ENCODE peak calls at places on chromosomes 16 and 17, in ten cellular contexts. One of them, this sample, is unnamed.

GRCh38 chr17:66432996-66433556 is 130.7 kb downstream of the PRKCA start:
- DNase-seq in body of pancreas: no peak
- DNase-seq in Peyer's patch: no peak
- DNase-seq in ovary: no peak
- DNase-seq in esophagus muscularis mucosa: no peak
- DNase-seq in tibial nerve: no peak
- DNase-seq in GM12891: no peak
- DNase-seq in H54: no peak
- DNase-seq in heart left ventricle: no peak
- DNase-seq in gastrocnemius medialis: no peak
- DNase-seq in this sample: no peak

GRCh38 chr17:56597495-56597990 is 4.0 kb downstream of the NOG start:
- DNase-seq in body of pancreas: peak
- DNase-seq in Peyer's patch: no peak
- DNase-seq in ovary: peak
- DNase-seq in esophagus muscularis mucosa: no peak
- DNase-seq in tibial nerve: no peak
- DNase-seq in GM12891: no peak
- DNase-seq in H54: no peak
- DNase-seq in heart left ventricle: no peak
- DNase-seq in gastrocnemius medialis: no peak
- DNase-seq in this sample: no peak

GRCh38 chr17:69269174-69269998 is 40.8 kb upstream of the ABCA10 start:
- DNase-seq in body of pancreas: no peak
- DNase-seq in Peyer's patch: no peak
- DNase-seq in ovary: no peak
- DNase-seq in esophagus muscularis mucosa: no peak
- DNase-seq in tibial nerve: no peak
- DNase-seq in GM12891: no peak
- DNase-seq in H54: no peak
- DNase-seq in heart left ventricle: no peak
- DNase-seq in gastrocnemius medialis: peak
- DNase-seq in this sample: no peak

GRCh38 chr16:57590654-57591085 is 37.8 kb upstream of the ADGRG1 start:
- DNase-seq in body of pancreas: no peak
- DNase-seq in Peyer's patch: no peak
- DNase-seq in ovary: no peak
- DNase-seq in esophagus muscularis mucosa: no peak
- DNase-seq in tibial nerve: no peak
- DNase-seq in GM12891: no peak
- DNase-seq in H54: peak
- DNase-seq in heart left ventricle: no peak
- DNase-seq in gastrocnemius medialis: no peak
- DNase-seq in this sample: no peak

GRCh38 chr16:75494696-75495601 is at the start of gene CHST6:
- DNase-seq in body of pancreas: peak
- DNase-seq in Peyer's patch: no peak
- DNase-seq in ovary: no peak
- DNase-seq in esophagus muscularis mucosa: no peak
- DNase-seq in tibial nerve: no peak
- DNase-seq in GM12891: peak
- DNase-seq in H54: no peak
- DNase-seq in heart left ventricle: peak
- DNase-seq in gastrocnemius medialis: no peak
- DNase-seq in this sample: no peak

GRCh38 chr17:39628655-39629493 is 2.1 kb downstream of the PPP1R1B start:
- DNase-seq in body of pancreas: peak
- DNase-seq in Peyer's patch: no peak
- DNase-seq in ovary: no peak
- DNase-seq in esophagus muscularis mucosa: no peak
- DNase-seq in tibial nerve: no peak
- DNase-seq in GM12891: no peak
- DNase-seq in H54: no peak
- DNase-seq in heart left ventricle: no peak
- DNase-seq in gastrocnemius medialis: no peak
- DNase-seq in this sample: no peak

GRCh38 chr16:87740441-87740840 is 25.3 kb downstream of the KLHDC4 start:
- DNase-seq in body of pancreas: no peak
- DNase-seq in Peyer's patch: no peak
- DNase-seq in ovary: peak
- DNase-seq in esophagus muscularis mucosa: no peak
- DNase-seq in tibial nerve: no peak
- DNase-seq in GM12891: no peak
- DNase-seq in H54: no peak
- DNase-seq in heart left ventricle: no peak
- DNase-seq in gastrocnemius medialis: no peak
- DNase-seq in this sample: no peak

GRCh38 chr17:8922451-8922850 is 43.1 kb downstream of the PIK3R5 start:
- DNase-seq in body of pancreas: no peak
- DNase-seq in Peyer's patch: no peak
- DNase-seq in ovary: no peak
- DNase-seq in esophagus muscularis mucosa: peak
- DNase-seq in tibial nerve: no peak
- DNase-seq in GM12891: no peak
- DNase-seq in H54: no peak
- DNase-seq in heart left ventricle: no peak
- DNase-seq in gastrocnemius medialis: no peak
- DNase-seq in this sample: no peak

GRCh38 chr16:56353054-56353921 is 72.1 kb downstream of the AMFR start:
- DNase-seq in body of pancreas: peak
- DNase-seq in Peyer's patch: no peak
- DNase-seq in ovary: peak
- DNase-seq in esophagus muscularis mucosa: no peak
- DNase-seq in tibial nerve: peak
- DNase-seq in GM12891: peak
- DNase-seq in H54: no peak
- DNase-seq in heart left ventricle: no peak
- DNase-seq in gastrocnemius medialis: peak
- DNase-seq in this sample: no peak

GRCh38 chr17:37359682-37360188 is 16.1 kb upstream of the C17orf78 start:
- DNase-seq in body of pancreas: no peak
- DNase-seq in Peyer's patch: no peak
- DNase-seq in ovary: no peak
- DNase-seq in esophagus muscularis mucosa: no peak
- DNase-seq in tibial nerve: peak
- DNase-seq in GM12891: no peak
- DNase-seq in H54: no peak
- DNase-seq in heart left ventricle: no peak
- DNase-seq in gastrocnemius medialis: no peak
- DNase-seq in this sample: no peak

GRCh38 chr17:74736423-74737298 is at the start of gene RAB37:
- DNase-seq in body of pancreas: peak
- DNase-seq in Peyer's patch: peak
- DNase-seq in ovary: no peak
- DNase-seq in esophagus muscularis mucosa: no peak
- DNase-seq in tibial nerve: no peak
- DNase-seq in GM12891: no peak
- DNase-seq in H54: no peak
- DNase-seq in heart left ventricle: no peak
- DNase-seq in gastrocnemius medialis: no peak
- DNase-seq in this sample: no peak

GRCh38 chr17:17761894-17762781 is 74.6 kb downstream of the SREBF1 start:
- DNase-seq in body of pancreas: no peak
- DNase-seq in Peyer's patch: no peak
- DNase-seq in ovary: no peak
- DNase-seq in esophagus muscularis mucosa: no peak
- DNase-seq in tibial nerve: no peak
- DNase-seq in GM12891: no peak
- DNase-seq in H54: no peak
- DNase-seq in heart left ventricle: no peak
- DNase-seq in gastrocnemius medialis: no peak
- DNase-seq in this sample: no peak

GRCh38 chr17:32269377-32269776 is 3.7 kb downstream of the RHBDL3 start:
- DNase-seq in body of pancreas: no peak
- DNase-seq in Peyer's patch: no peak
- DNase-seq in ovary: no peak
- DNase-seq in esophagus muscularis mucosa: no peak
- DNase-seq in tibial nerve: no peak
- DNase-seq in GM12891: no peak
- DNase-seq in H54: no peak
- DNase-seq in heart left ventricle: peak
- DNase-seq in gastrocnemius medialis: no peak
- DNase-seq in this sample: no peak

GRCh38 chr17:9346296-9346926 is 229.2 kb downstream of the STX8 start:
- DNase-seq in body of pancreas: no peak
- DNase-seq in Peyer's patch: no peak
- DNase-seq in ovary: no peak
- DNase-seq in esophagus muscularis mucosa: no peak
- DNase-seq in tibial nerve: no peak
- DNase-seq in GM12891: no peak
- DNase-seq in H54: no peak
- DNase-seq in heart left ventricle: no peak
- DNase-seq in gastrocnemius medialis: no peak
- DNase-seq in this sample: no peak

GRCh38 chr17:66625321-66625767 is 209.6 kb upstream of the CACNG5 start:
- DNase-seq in body of pancreas: no peak
- DNase-seq in Peyer's patch: no peak
- DNase-seq in ovary: no peak
- DNase-seq in esophagus muscularis mucosa: no peak
- DNase-seq in tibial nerve: no peak
- DNase-seq in GM12891: no peak
- DNase-seq in H54: peak
- DNase-seq in heart left ventricle: no peak
- DNase-seq in gastrocnemius medialis: no peak
- DNase-seq in this sample: peak

GRCh38 chr16:73010150-73010676 is 37.7 kb downstream of the ZFHX3 start:
- DNase-seq in body of pancreas: peak
- DNase-seq in Peyer's patch: no peak
- DNase-seq in ovary: no peak
- DNase-seq in esophagus muscularis mucosa: no peak
- DNase-seq in tibial nerve: no peak
- DNase-seq in GM12891: no peak
- DNase-seq in H54: no peak
- DNase-seq in heart left ventricle: no peak
- DNase-seq in gastrocnemius medialis: no peak
- DNase-seq in this sample: no peak

GRCh38 chr17:74253036-74253435 is 21.0 kb upstream of the DNAI2 start:
- DNase-seq in body of pancreas: no peak
- DNase-seq in Peyer's patch: no peak
- DNase-seq in ovary: no peak
- DNase-seq in esophagus muscularis mucosa: no peak
- DNase-seq in tibial nerve: no peak
- DNase-seq in GM12891: no peak
- DNase-seq in H54: no peak
- DNase-seq in heart left ventricle: no peak
- DNase-seq in gastrocnemius medialis: no peak
- DNase-seq in this sample: no peak

GRCh38 chr17:62065611-62066468 is 762 bp upstream of the MED13 start:
- DNase-seq in body of pancreas: peak
- DNase-seq in Peyer's patch: peak
- DNase-seq in ovary: peak
- DNase-seq in esophagus muscularis mucosa: peak
- DNase-seq in tibial nerve: peak
- DNase-seq in GM12891: peak
- DNase-seq in H54: peak
- DNase-seq in heart left ventricle: peak
- DNase-seq in gastrocnemius medialis: peak
- DNase-seq in this sample: peak
- TF ChIP-seq POLR2A in body of pancreas: peak
- TF ChIP-seq POLR2A in Peyer's patch: peak
- TF ChIP-seq POLR2A in ovary: peak
- TF ChIP-seq POLR2A in esophagus muscularis mucosa: no peak
- TF ChIP-seq POLR2A in tibial nerve: peak
- TF ChIP-seq POLR2A in GM12891: peak
- TF ChIP-seq POLR2A in H54: peak
- TF ChIP-seq POLR2A in heart left ventricle: peak
- TF ChIP-seq POLR2A in gastrocnemius medialis: peak
- TF ChIP-seq POLR2A in this sample: peak

GRCh38 chr16:85278851-85279250 is 166.6 kb upstream of the CIBAR2 start:
- DNase-seq in body of pancreas: no peak
- DNase-seq in Peyer's patch: no peak
- DNase-seq in ovary: no peak
- DNase-seq in esophagus muscularis mucosa: no peak
- DNase-seq in tibial nerve: no peak
- DNase-seq in GM12891: no peak
- DNase-seq in H54: no peak
- DNase-seq in heart left ventricle: no peak
- DNase-seq in gastrocnemius medialis: no peak
- DNase-seq in this sample: no peak

GRCh38 chr16:85279402-85279801 is 167.1 kb upstream of the CIBAR2 start:
- DNase-seq in body of pancreas: no peak
- DNase-seq in Peyer's patch: no peak
- DNase-seq in ovary: no peak
- DNase-seq in esophagus muscularis mucosa: no peak
- DNase-seq in tibial nerve: no peak
- DNase-seq in GM12891: no peak
- DNase-seq in H54: no peak
- DNase-seq in heart left ventricle: no peak
- DNase-seq in gastrocnemius medialis: no peak
- DNase-seq in this sample: no peak

GRCh38 chr16:85283305-85284050 is 171.2 kb upstream of the CIBAR2 start:
- DNase-seq in body of pancreas: no peak
- DNase-seq in Peyer's patch: no peak
- DNase-seq in ovary: no peak
- DNase-seq in esophagus muscularis mucosa: no peak
- DNase-seq in tibial nerve: no peak
- DNase-seq in GM12891: no peak
- DNase-seq in H54: no peak
- DNase-seq in heart left ventricle: no peak
- DNase-seq in gastrocnemius medialis: no peak
- DNase-seq in this sample: no peak

GRCh38 chr16:85279874-85280545 is 167.7 kb upstream of the CIBAR2 start:
- DNase-seq in body of pancreas: peak
- DNase-seq in Peyer's patch: no peak
- DNase-seq in ovary: no peak
- DNase-seq in esophagus muscularis mucosa: no peak
- DNase-seq in tibial nerve: peak
- DNase-seq in GM12891: no peak
- DNase-seq in H54: no peak
- DNase-seq in heart left ventricle: peak
- DNase-seq in gastrocnemius medialis: no peak
- DNase-seq in this sample: no peak

GRCh38 chr16:85281181-85281580 is 168.9 kb upstream of the CIBAR2 start:
- DNase-seq in body of pancreas: no peak
- DNase-seq in Peyer's patch: no peak
- DNase-seq in ovary: no peak
- DNase-seq in esophagus muscularis mucosa: no peak
- DNase-seq in tibial nerve: no peak
- DNase-seq in GM12891: no peak
- DNase-seq in H54: no peak
- DNase-seq in heart left ventricle: no peak
- DNase-seq in gastrocnemius medialis: no peak
- DNase-seq in this sample: no peak
- TF ChIP-seq POLR2A in body of pancreas: no peak
- TF ChIP-seq POLR2A in Peyer's patch: no peak
- TF ChIP-seq POLR2A in ovary: no peak
- TF ChIP-seq POLR2A in esophagus muscularis mucosa: no peak
- TF ChIP-seq POLR2A in tibial nerve: no peak
- TF ChIP-seq POLR2A in GM12891: no peak
- TF ChIP-seq POLR2A in H54: no peak
- TF ChIP-seq POLR2A in heart left ventricle: no peak
- TF ChIP-seq POLR2A in gastrocnemius medialis: no peak
- TF ChIP-seq POLR2A in this sample: no peak

GRCh38 chr16:88770459-88771293 is 14.3 kb downstream of the PIEZO1 start:
- DNase-seq in body of pancreas: peak
- DNase-seq in Peyer's patch: peak
- DNase-seq in ovary: no peak
- DNase-seq in esophagus muscularis mucosa: no peak
- DNase-seq in tibial nerve: no peak
- DNase-seq in GM12891: no peak
- DNase-seq in H54: peak
- DNase-seq in heart left ventricle: peak
- DNase-seq in gastrocnemius medialis: no peak
- DNase-seq in this sample: peak
- TF ChIP-seq POLR2A in body of pancreas: peak
- TF ChIP-seq POLR2A in Peyer's patch: peak
- TF ChIP-seq POLR2A in ovary: no peak
- TF ChIP-seq POLR2A in esophagus muscularis mucosa: no peak
- TF ChIP-seq POLR2A in tibial nerve: no peak
- TF ChIP-seq POLR2A in GM12891: no peak
- TF ChIP-seq POLR2A in H54: peak
- TF ChIP-seq POLR2A in heart left ventricle: no peak
- TF ChIP-seq POLR2A in gastrocnemius medialis: no peak
- TF ChIP-seq POLR2A in this sample: no peak

GRCh38 chr17:64083093-64083492 is 46.9 kb downstream of the ERN1 start:
- DNase-seq in body of pancreas: no peak
- DNase-seq in Peyer's patch: no peak
- DNase-seq in ovary: no peak
- DNase-seq in esophagus muscularis mucosa: no peak
- DNase-seq in tibial nerve: no peak
- DNase-seq in GM12891: no peak
- DNase-seq in H54: no peak
- DNase-seq in heart left ventricle: no peak
- DNase-seq in gastrocnemius medialis: no peak
- DNase-seq in this sample: no peak
- TF ChIP-seq POLR2A in body of pancreas: no peak
- TF ChIP-seq POLR2A in Peyer's patch: no peak
- TF ChIP-seq POLR2A in ovary: no peak
- TF ChIP-seq POLR2A in esophagus muscularis mucosa: no peak
- TF ChIP-seq POLR2A in tibial nerve: no peak
- TF ChIP-seq POLR2A in GM12891: no peak
- TF ChIP-seq POLR2A in H54: no peak
- TF ChIP-seq POLR2A in heart left ventricle: no peak
- TF ChIP-seq POLR2A in gastrocnemius medialis: no peak
- TF ChIP-seq POLR2A in this sample: no peak